ENCODE peak calls at places on chromosomes 7 and 10, in nine cellular contexts. N is transverse colon, U is esophagus squamous epithelium, A is body of pancreas, F is spleen, O is H1, X is A549, M is breast epithelium, I is gastrocnemius medialis. H is an unnamed sample.

GRCh38 chr10:62193479-62193878 is 75.2 kb downstream of the RTKN2 start:
- DNase-seq in F (no peak), U (no peak), O (no peak), A (no peak), M (no peak), I (no peak), X (no peak), N (no peak), H (no peak)

GRCh38 chr7:36496576-36496975 is 106.9 kb downstream of the ANLN start:
- DNase-seq in A (no peak), I (no peak), X (no peak), O (no peak), M (no peak), N (no peak), F (no peak), U (no peak), H (no peak)

GRCh38 chr10:132549416-132549815 is 11.8 kb downstream of the INPP5A start:
- DNase-seq in M (no peak), U (no peak), O (no peak), X (no peak), N (no peak), F (peak; percentile 80), I (no peak), A (no peak), H (peak; percentile 12)

GRCh38 chr10:7787857-7788639 is at the start of the genes ATP5F1C and KIN:
- DNase-seq in U (peak; percentile 79), M (peak; percentile 96), F (peak; percentile 99), I (peak; percentile 97), X (peak; percentile 97), O (peak; percentile 98), A (peak; percentile 99), N (peak; percentile 98), H (peak; percentile 90)

GRCh38 chr7:117012284-117013174 is 59.2 kb downstream of the ST7 start:
- DNase-seq in X (peak; percentile 60), U (no peak), N (no peak), A (no peak), O (no peak), I (no peak), F (no peak), M (no peak), H (peak; percentile 67)

GRCh38 chr10:69056129-69056528 is 31.8 kb upstream of the SRGN start:
- DNase-seq in I (no peak), M (no peak), F (peak; percentile 89), U (no peak), O (no peak), X (no peak), A (no peak), N (no peak), H (peak; percentile 68)

GRCh38 chr7:16743207-16743606 is 10.3 kb upstream of the TSPAN13 start:
- DNase-seq in M (no peak), N (no peak), O (no peak), U (no peak), A (no peak), F (no peak), I (no peak), X (no peak), H (no peak)

GRCh38 chr10:105148921-105149320 is 507.8 kb downstream of the SORCS3 start:
- DNase-seq in A (no peak), X (no peak), I (no peak), F (no peak), O (no peak), M (no peak), N (no peak), U (no peak), H (no peak)

GRCh38 chr7:132988117-132988516 is 93.8 kb downstream of the CHCHD3 start:
- DNase-seq in X (no peak), F (no peak), A (no peak), M (no peak), U (no peak), O (no peak), N (no peak), I (no peak), H (no peak)

GRCh38 chr7:70700935-70701425 is 431.0 kb upstream of the GALNT17 start:
- DNase-seq in U (no peak), N (no peak), I (no peak), X (no peak), F (no peak), A (no peak), O (no peak), M (no peak), H (no peak)

GRCh38 chr10:71225291-71226058 is 13.1 kb downstream of the UNC5B start:
- DNase-seq in U (no peak), X (no peak), O (no peak), M (no peak), N (no peak), I (no peak), F (peak; percentile 53), A (peak; percentile 65), H (no peak)

GRCh38 chr7:12370249-12370648 is 33.4 kb downstream of the VWDE start:
- DNase-seq in N (no peak), X (no peak), U (no peak), I (no peak), F (no peak), A (no peak), O (no peak), M (no peak), H (no peak)

GRCh38 chr10:84563868-84564267 is 235.5 kb downstream of the CCSER2 start:
- DNase-seq in M (no peak), N (no peak), U (no peak), F (no peak), A (no peak), X (no peak), I (no peak), O (no peak), H (peak; percentile 73)

GRCh38 chr10:86387221-86387794 is 20.7 kb upstream of the GRID1 start:
- DNase-seq in I (no peak), O (peak; percentile 45), F (no peak), M (no peak), U (no peak), A (no peak), N (no peak), X (no peak), H (peak; percentile 45)

GRCh38 chr10:86391236-86391840 is 24.7 kb upstream of the GRID1 start:
- DNase-seq in M (no peak), O (peak; percentile 35), U (no peak), X (no peak), F (no peak), N (no peak), A (no peak), I (no peak), H (no peak)

GRCh38 chr10:86388119-86388704 is 21.6 kb upstream of the GRID1 start:
- DNase-seq in N (no peak), I (no peak), O (peak; percentile 45), M (peak; percentile 8), X (no peak), U (no peak), A (no peak), F (no peak), H (no peak)

GRCh38 chr10:86390337-86391120 is 23.9 kb upstream of the GRID1 start:
- DNase-seq in I (no peak), U (no peak), N (no peak), A (no peak), O (peak; percentile 34), X (no peak), F (no peak), M (no peak), H (no peak)

DNA sequence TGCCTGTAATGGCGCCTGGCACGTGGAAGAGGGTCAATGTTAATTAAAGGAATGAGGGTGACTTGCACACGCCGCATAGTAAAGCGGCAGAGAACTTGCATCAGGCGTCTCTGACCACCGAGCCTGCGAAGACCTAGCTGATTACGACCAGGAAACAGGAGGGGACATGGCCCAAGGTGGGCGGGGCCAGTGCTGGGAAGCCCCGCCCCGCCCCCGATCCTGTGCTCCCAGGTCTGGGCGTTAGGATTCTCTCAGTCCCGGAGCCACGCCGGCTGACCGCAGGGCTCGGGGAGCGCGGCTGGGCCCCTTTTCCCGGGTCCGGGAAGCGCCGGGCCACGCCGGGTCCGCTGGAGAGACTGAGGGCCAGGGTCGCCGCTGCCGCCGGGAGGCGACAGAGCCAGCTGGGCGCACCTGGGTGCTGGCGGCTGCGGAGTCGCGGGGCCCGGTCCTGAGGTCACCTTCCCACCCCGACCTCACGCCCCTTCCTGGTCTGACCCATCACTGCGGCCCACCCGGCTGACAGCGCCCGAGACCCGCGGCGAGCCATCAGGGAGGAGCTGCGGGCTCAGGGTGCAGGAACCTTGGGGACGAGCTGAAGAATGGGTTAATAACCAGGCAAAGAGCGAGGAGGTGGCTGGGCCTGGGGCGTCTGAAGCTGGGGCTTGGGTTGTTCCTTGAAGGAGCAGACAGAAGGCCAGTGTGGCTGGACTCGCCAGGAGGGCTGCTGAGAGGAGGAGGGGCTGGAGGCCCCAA is 23.0 kb upstream of the GRID1 start:
- DNase-seq in U (no peak), I (no peak), X (peak; percentile 43), M (no peak), N (peak; percentile 70), O (peak; percentile 93), A (peak; percentile 87), F (no peak), H (no peak)
- TF ChIP-seq CTCF in U (no peak), I (no peak), X (no peak), M (no peak), N (no peak), O (no peak), A (no peak), F (no peak), H (no peak)

GRCh38 chr10:43408710-43409384 is at the start of gene HNRNPF:
- DNase-seq in F (peak; percentile 98), N (peak; percentile 96), U (peak; percentile 79), M (peak; percentile 93), X (peak; percentile 81), O (peak; percentile 97), I (peak; percentile 93), A (peak; percentile 95), H (peak; percentile 97)
- TF ChIP-seq POLR2A in F (peak; percentile 74), N (peak; percentile 97), U (peak; percentile 87), M (peak; percentile 97), X (peak; percentile 41), O (peak; percentile 85), I (peak; percentile 97), A (peak; percentile 91), H (peak; percentile 87)

GRCh38 chr7:15389073-15389472 is 172.7 kb downstream of the AGMO start:
- DNase-seq in O (no peak), N (no peak), X (no peak), M (no peak), I (no peak), A (no peak), F (no peak), U (no peak), H (no peak)
- TF ChIP-seq CTCF in O (no peak), N (no peak), X (no peak), M (no peak), I (no peak), A (no peak), F (no peak), U (no peak), H (no peak)

GRCh38 chr7:20214787-20215669 is 2.2 kb downstream of the MACC1 start:
- DNase-seq in M (no peak), A (no peak), U (no peak), N (no peak), I (no peak), X (no peak), F (no peak), O (no peak), H (peak; percentile 47)
- TF ChIP-seq POLR2A in M (no peak), A (no peak), U (no peak), N (no peak), I (no peak), X (no peak), F (no peak), O (no peak), H (no peak)

H was measured in NB4.